ENCODE peak calls at places on chromosomes 16 and 17, in five cellular contexts. Y is HT1080, G is fibroblast of the aortic adventitia, X is choroid plexus epithelial cell, K is heart right ventricle. W is an unnamed sample.

GRCh38 chr16:85530370-85530739 is 82.8 kb upstream of the GSE1 start:
- DNase-seq in G (no peak), X (no peak), K (no peak), Y (no peak), W (no peak)

GRCh38 chr16:16041196-16041892 is 91.9 kb downstream of the ABCC1 start:
- DNase-seq in G (no peak), X (no peak), Y (no peak), K (no peak), W (no peak)

GRCh38 chr17:48483471-48484131 is 47.2 kb downstream of the HOXB1 start:
- DNase-seq in G (peak; percentile 96), K (no peak), Y (peak; percentile 100), X (peak; percentile 97), W (peak; percentile 98)

GRCh38 chr16:85600905-85601639 is 12.1 kb upstream of the GSE1 start:
- DNase-seq in G (peak; percentile 29), X (no peak), K (no peak), Y (no peak), W (no peak)

GRCh38 chr17:30117548-30118155 is 1.0 kb downstream of the NSRP1 start:
- DNase-seq in Y (no peak), G (peak; percentile 42), K (no peak), X (peak; percentile 18), W (no peak)

GRCh38 chr17:73586153-73586906 is 57.9 kb downstream of the SDK2 start:
- DNase-seq in X (no peak), K (no peak), G (no peak), Y (no peak), W (no peak)

GRCh38 chr17:67390646-67391480 is 13.8 kb downstream of the PITPNC1 start:
- DNase-seq in K (peak; percentile 60), G (peak; percentile 94), X (peak; percentile 87), Y (peak; percentile 99), W (peak; percentile 95)

GRCh38 chr16:11534262-11534661 is 52.5 kb downstream of the LITAF start:
- DNase-seq in G (peak; percentile 33), K (no peak), X (peak; percentile 12), Y (no peak), W (no peak)

GRCh38 chr17:35795007-35795870 is at the start of gene MMP28:
- DNase-seq in K (no peak), X (no peak), G (no peak), Y (no peak), W (peak; percentile 39)

GRCh38 chr17:82195675-82196258 is 16.9 kb downstream of the CCDC57 start:
- DNase-seq in Y (no peak), K (no peak), G (peak; percentile 12), X (no peak), W (no peak)

GRCh38 chr17:45046536-45047125 is 4.8 kb downstream of the DCAKD start:
- DNase-seq in X (peak; percentile 37), G (no peak), K (no peak), Y (no peak), W (peak; percentile 51)

GRCh38 chr17:17385502-17385901 is 82.3 kb downstream of the NT5M start:
- DNase-seq in Y (no peak), G (no peak), K (no peak), X (no peak), W (no peak)

GRCh38 chr17:27762527-27763305 is 37.6 kb downstream of the NOS2 start:
- DNase-seq in K (no peak), Y (no peak), X (peak; percentile 52), G (peak; percentile 51), W (peak; percentile 23)

GRCh38 chr16:2008631-2009301 is 855 bp downstream of the ZNF598 start:
- DNase-seq in X (peak; percentile 57), Y (no peak), K (no peak), G (peak; percentile 61), W (peak; percentile 67)

GRCh38 chr16:11914759-11915643 is 755 bp downstream of the GSPT1 start:
- DNase-seq in K (peak; percentile 28), G (peak; percentile 46), X (peak; percentile 57), Y (peak; percentile 24), W (peak; percentile 59)

GRCh38 chr16:77223184-77223583 is 24.0 kb downstream of the SYCE1L start:
- DNase-seq in G (no peak), X (no peak), Y (no peak), K (no peak), W (no peak)

GRCh38 chr16:62041401-62041800 is 5.2 kb upstream of the CDH8 start:
- DNase-seq in K (no peak), X (peak; percentile 66), G (no peak), Y (peak; percentile 45), W (peak; percentile 6)

GRCh38 chr17:61284174-61284573 is 115.5 kb upstream of the TBX2 start:
- DNase-seq in G (peak; percentile 33), K (no peak), X (peak; percentile 92), Y (peak; percentile 92), W (peak; percentile 98)

GRCh38 chr17:57138030-57138911 is 53.2 kb downstream of the AKAP1 start:
- DNase-seq in Y (no peak), G (no peak), K (no peak), X (no peak), W (no peak)

GRCh38 chr16:14401839-14402115 is 228.3 kb downstream of the PARN start:
- DNase-seq in G (peak; percentile 65), X (peak; percentile 42), K (no peak), Y (no peak), W (no peak)

GRCh38 chr16:22267764-22268163 is 29.4 kb upstream of the POLR3E start:
- DNase-seq in G (no peak), X (no peak), Y (no peak), K (no peak), W (no peak)

W was measured in mesenchymal stem cell.